ENCODE peak calls at places on chromosomes 11 and 22, in seven cellular contexts. Z, H, R, E, M, F and O are unnamed samples. For H3K27me3, the result is how much of the 10 kb centered on the place peaks cover.

GRCh38 chr11:10155793-10156490 is 138.1 kb downstream of the SBF2 start:
- DNase-seq in Z (no peak), H (no peak), R (no peak), E (no peak), M (no peak), F (no peak), O (peak)

GRCh38 chr22:46969491-46969890 is 207.0 kb downstream of the TBC1D22A start:
- DNase-seq in Z (no peak), H (no peak), R (no peak), E (no peak), M (no peak), F (no peak), O (no peak)

GRCh38 chr11:45530111-45530510 is 135.3 kb downstream of the CHST1 start:
- DNase-seq in Z (no peak), H (no peak), R (no peak), E (no peak), M (no peak), F (no peak), O (no peak)

GRCh38 chr11:45383229-45383628 is 97.1 kb upstream of the SYT13 start:
- DNase-seq in Z (no peak), H (peak), R (peak), E (no peak), M (no peak), F (no peak), O (peak)

GRCh38 chr22:42368379-42369249 is 63.6 kb downstream of the NFAM1 start:
- DNase-seq in Z (no peak), H (no peak), R (peak), E (peak), M (no peak), F (no peak), O (peak)

GRCh38 chr22:31120230-31120629 is 2.5 kb upstream of the INPP5J start:
- DNase-seq in Z (no peak), H (no peak), R (no peak), E (no peak), M (no peak), F (no peak), O (no peak)

GRCh38 chr22:39965749-39966148 is 5.6 kb downstream of the TMA7B start:
- DNase-seq in Z (no peak), H (no peak), R (no peak), E (no peak), M (no peak), F (no peak), O (no peak)

GRCh38 chr22:31973739-31974138 is 29.4 kb downstream of the YWHAH start:
- DNase-seq in Z (no peak), H (no peak), R (no peak), E (no peak), M (no peak), F (peak), O (no peak)

GRCh38 chr11:7514099-7514725 is 413 bp downstream of the PPFIBP2 start:
- DNase-seq in Z (no peak), H (no peak), R (peak), E (no peak), M (no peak), F (no peak), O (no peak)

GRCh38 chr11:112292785-112293407 is 32.2 kb upstream of the PLET1 start:
- DNase-seq in Z (peak), H (no peak), R (peak), E (no peak), M (peak), F (no peak), O (peak)

GRCh38 chr11:63711838-63712237 is 30.5 kb downstream of the RTN3 start:
- DNase-seq in Z (no peak), H (no peak), R (no peak), E (no peak), M (no peak), F (no peak), O (no peak)

GRCh38 chr11:69319255-69320106 is 25.5 kb downstream of the MYEOV start:
- DNase-seq in Z (no peak), H (peak), R (peak), E (no peak), M (no peak), F (no peak), O (peak)

GRCh38 chr22:25628494-25628893 is 64.0 kb downstream of the GRK3 start:
- DNase-seq in Z (no peak), H (no peak), R (no peak), E (no peak), M (no peak), F (no peak), O (no peak)

GRCh38 chr11:65382036-65382803 is at the start of gene SLC25A45:
- DNase-seq in Z (peak), H (peak), R (peak), E (peak), M (peak), F (peak), O (peak)

GRCh38 chr11:133797542-133797941 is 47.8 kb downstream of the SPATA19 start:
- DNase-seq in Z (no peak), H (no peak), R (no peak), E (no peak), M (no peak), F (no peak), O (no peak)

GRCh38 chr11:120183701-120184141 is 27.1 kb upstream of the OAF start:
- DNase-seq in Z (no peak), H (peak), R (no peak), E (no peak), M (peak), F (no peak), O (no peak)

GRCh38 chr22:27492566-27493201 is 308.9 kb downstream of the MN1 start:
- DNase-seq in Z (no peak), H (no peak), R (no peak), E (no peak), M (no peak), F (no peak), O (no peak)

GRCh38 chr22:40161182-40161581 is 16.5 kb upstream of the TNRC6B start:
- DNase-seq in Z (no peak), H (no peak), R (no peak), E (no peak), M (no peak), F (no peak), O (no peak)

GRCh38 chr11:100631316-100631715 is 55.8 kb upstream of the ARHGAP42 start:
- DNase-seq in Z (no peak), H (no peak), R (no peak), E (no peak), M (no peak), F (no peak), O (no peak)

GRCh38 chr22:33746501-33746928 is 173.8 kb downstream of the LARGE1 start:
- DNase-seq in Z (no peak), H (peak), R (no peak), E (no peak), M (no peak), F (no peak), O (no peak)

GRCh38 chr11:59012942-59013256 is 73.2 kb upstream of the GLYATL1B start:
- DNase-seq in Z (no peak), H (peak), R (no peak), E (no peak), M (no peak), F (no peak), O (no peak)

GRCh38 chr11:57761301-57762234 is at the start of gene CTNND1:
- DNase-seq in Z (peak), H (peak), R (peak), E (no peak), M (peak), F (peak), O (peak)

GRCh38 chr11:62391642-62392425 is 27.0 kb upstream of the SCGB1A1 start:
- DNase-seq in Z (no peak), H (peak), R (no peak), E (no peak), M (no peak), F (no peak), O (no peak)

DNA sequence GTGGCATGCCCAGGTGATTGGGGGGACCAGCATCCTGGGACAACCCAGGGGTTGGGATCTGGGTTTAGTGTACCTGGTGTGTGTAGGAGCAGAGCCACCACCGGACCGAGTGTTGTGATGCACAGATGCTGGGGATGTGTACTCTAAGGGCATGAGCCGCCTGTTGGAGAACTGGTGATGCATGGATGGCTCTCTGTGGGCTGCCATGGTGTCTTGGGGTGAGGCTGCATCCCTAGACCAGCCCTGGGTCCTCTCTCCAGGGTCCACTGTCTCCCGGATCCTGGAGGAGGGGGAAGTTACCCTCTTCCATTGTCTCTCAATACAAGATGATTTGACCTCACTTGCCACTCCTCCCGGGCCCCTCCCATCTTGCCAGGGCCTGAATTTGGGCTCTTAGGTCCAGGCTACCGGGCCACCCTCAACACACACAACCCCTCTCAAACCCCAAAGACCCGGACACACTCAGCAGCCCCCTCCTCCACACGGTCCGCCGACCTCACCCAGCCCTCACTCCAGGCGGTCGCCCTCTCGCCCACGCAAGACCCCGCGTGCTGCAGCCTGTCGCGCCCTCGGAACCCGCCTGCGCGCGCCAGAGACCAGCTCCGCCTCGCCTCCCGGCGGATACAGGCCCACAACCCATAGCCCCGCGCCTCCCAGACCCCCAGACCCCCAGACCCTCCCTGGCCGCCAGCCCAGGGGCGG is 578 bp downstream of the LRRC75B start:
- DNase-seq in Z (no peak), H (no peak), R (peak), E (no peak), M (no peak), F (peak), O (no peak)
- H3K27ac ChIP-seq in Z (no peak), H (peak), R (no peak), E (no peak), M (peak), F (peak), O (peak)

DNA sequence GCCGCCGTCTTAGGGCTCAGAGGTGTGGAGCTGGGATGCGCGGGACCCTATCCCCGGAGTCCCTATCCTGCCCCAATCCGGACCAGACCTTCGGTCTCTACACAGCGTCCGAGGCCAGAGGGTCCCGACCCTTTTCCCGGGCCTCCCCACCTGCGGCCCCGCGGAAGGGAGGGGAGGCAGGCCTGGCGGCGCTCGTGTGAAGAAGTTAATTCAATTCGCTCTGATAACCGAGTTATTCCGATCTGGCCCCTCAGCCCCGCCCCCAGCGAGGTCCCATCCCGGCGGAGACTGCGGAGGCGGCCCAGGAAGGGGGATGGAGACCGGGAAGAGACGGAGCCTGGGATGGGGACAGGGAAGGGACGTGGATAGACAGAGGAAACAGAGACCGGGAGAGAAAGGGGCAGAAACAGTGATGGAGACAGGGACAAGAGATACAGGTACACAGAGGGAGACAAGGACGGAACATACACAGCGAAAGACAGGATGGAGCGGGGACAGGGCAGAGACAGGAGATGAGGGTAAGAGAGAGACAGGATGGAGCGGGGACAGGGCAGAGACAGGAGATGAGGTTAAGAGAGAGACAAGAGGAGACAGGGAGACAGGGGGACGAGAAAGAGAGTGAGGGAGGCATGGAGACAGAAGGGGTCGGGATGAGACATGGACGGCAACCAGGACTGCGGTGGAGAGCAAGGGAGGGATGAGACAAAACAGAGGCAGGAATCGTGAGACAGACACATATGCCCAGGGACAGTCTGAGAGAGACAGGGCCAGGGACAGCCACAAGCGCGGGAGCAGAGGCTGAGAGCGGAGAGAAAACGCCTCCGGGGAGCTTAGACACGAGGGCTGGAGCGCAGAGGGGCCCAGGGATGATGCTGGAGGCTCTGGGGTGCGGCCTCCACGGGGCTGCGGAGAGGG is 598 bp upstream of the PHOX2A start:
- DNase-seq in Z (no peak), H (peak), R (no peak), E (no peak), M (no peak), F (no peak), O (no peak)
- H3K27me3 ChIP-seq in Z (half or more), H (half or more), R (half or more), E (half or more), M (under half), F (half or more), O (under half)

GRCh38 chr22:29152045-29152380 is 53.7 kb upstream of the EMID1 start:
- DNase-seq in Z (no peak), H (peak), R (no peak), E (no peak), M (no peak), F (no peak), O (no peak)
- H3K27ac ChIP-seq in Z (no peak), H (peak), R (no peak), E (no peak), M (peak), F (peak), O (no peak)

GRCh38 chr11:13208921-13209320 is 68.7 kb upstream of the BMAL1 start:
- DNase-seq in Z (no peak), H (no peak), R (peak), E (no peak), M (no peak), F (no peak), O (no peak)
- H3K27me3 ChIP-seq in Z (under half), H (under half), R (under half), E (under half), M (under half), F (under half), O (under half)

DNA sequence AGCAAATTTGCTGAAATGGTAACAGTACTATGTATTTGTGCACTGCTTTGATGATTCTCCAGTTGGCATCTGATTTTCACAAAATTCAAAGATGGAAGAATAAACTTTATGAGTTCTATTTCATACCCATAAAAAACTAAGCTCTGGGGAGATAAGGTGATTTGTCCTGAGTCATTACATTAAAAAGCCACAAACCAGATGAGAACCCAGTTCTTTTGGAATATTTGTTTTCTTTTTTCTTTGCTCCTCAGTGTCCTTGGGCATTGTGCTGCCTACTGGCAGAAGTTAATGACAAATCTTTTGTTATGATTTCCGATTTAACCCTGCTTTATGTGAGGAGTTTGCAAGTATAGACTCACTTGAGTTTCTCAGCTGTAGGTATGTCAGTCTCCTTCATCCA is 45.4 kb upstream of the AMOTL1 start:
- DNase-seq in Z (no peak), H (no peak), R (no peak), E (no peak), M (no peak), F (no peak), O (no peak)
- H3K27ac ChIP-seq in Z (no peak), H (no peak), R (no peak), E (no peak), M (no peak), F (no peak), O (no peak)

GRCh38 chr11:1638344-1638743 is 8.8 kb downstream of the KRTAP5-5 start:
- DNase-seq in Z (no peak), H (no peak), R (no peak), E (no peak), M (no peak), F (no peak), O (no peak)
- H3K27me3 ChIP-seq in Z (under half), H (under half), R (under half), E (under half), M (under half), F (under half), O (under half)

GRCh38 chr11:130859896-130860295 is 56.4 kb downstream of the SNX19 start:
- DNase-seq in Z (no peak), H (no peak), R (no peak), E (no peak), M (no peak), F (no peak), O (no peak)
- H3K27ac ChIP-seq in Z (no peak), H (no peak), R (no peak), E (no peak), M (no peak), F (no peak), O (no peak)

DNA sequence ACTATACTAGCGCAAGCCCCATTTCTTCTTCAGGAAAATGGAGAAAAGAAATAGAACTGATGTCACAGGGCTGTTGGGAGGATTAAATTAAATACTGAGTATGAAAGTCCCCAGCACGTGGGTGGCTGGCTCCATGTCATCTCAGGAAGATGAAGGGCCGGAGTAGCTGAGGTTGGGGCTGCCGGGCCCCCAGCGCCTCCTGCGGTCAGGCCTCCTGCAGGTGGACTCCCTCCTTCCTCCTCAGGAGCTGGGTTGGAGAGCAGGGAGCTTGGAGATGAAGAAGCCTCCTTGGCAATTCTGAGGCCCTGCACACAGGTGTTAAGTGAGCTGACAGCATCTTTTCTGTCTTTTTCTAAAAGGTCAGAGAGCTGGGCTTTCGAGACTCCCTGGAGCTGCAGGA is 210.6 kb downstream of the CEP164 start:
- DNase-seq in Z (no peak), H (no peak), R (no peak), E (no peak), M (no peak), F (no peak), O (no peak)
- H3K27me3 ChIP-seq in Z (under half), H (under half), R (under half), E (under half), M (under half), F (under half), O (under half)

DNA sequence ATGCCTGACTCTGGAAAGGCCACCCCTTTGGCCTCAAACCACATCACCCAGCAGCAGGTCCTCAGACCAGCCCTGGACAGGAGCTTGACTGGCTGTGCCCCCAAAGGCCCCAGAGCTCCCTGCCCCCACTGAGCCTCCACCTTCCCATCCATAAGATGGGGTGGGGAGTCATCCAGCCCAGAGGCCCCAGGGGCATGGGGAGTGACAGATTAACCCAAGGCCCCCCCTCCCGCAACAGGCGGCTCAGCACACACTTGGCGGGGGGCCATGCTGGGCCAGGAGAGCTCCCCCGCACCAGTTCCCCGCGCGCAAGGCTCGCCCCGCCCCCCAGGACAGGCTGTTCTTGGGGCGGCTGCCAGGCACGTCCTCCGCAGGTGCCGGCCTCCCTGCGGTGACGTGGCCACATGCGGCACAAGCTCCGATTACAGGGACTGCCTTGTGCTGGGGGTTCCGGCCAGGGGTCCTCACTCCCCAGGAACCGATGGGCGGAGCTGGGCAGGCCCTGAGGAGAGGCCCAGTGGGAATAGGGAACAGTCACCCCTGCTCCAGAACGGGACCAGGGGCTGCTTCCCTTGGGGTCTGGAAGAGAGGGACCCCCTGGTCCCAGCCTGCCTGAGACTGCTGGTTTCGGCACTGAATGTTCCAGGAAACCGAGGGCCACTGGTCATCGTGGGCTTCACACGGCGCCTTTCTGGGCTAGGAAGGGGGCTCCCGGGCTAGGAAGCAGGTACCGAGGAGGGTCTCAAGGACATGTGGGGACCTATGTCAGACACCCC is 5.1 kb upstream of the CDKN1C start:
- DNase-seq in Z (no peak), H (peak), R (no peak), E (no peak), M (no peak), F (peak), O (peak)
- H3K27ac ChIP-seq in Z (peak), H (no peak), R (no peak), E (peak), M (peak), F (no peak), O (peak)